ENCODE peak calls at places on chromosomes 5 and 9, in nine cellular contexts. A is DMS153, Q is fibroblast of gingiva, S is ELR, O is M059J, X is GM18507, I is stomach, E is bronchial epithelial cell, Z is NCI-H69. F is an unnamed sample.

GRCh38 chr9:93318441-93318840 is 133.0 kb upstream of the FAM120A start:
- DNase-seq in X (no peak), Z (no peak), A (no peak), Q (no peak), O (no peak), I (no peak), E (no peak), S (no peak), F (no peak)

GRCh38 chr5:93048858-93049257 is 532.2 kb downstream of the NR2F1-AS1 start:
- DNase-seq in Z (no peak), S (no peak), E (no peak), Q (no peak), O (no peak), A (no peak), X (no peak), I (no peak), F (no peak)

GRCh38 chr5:113057437-113058052 is 80.9 kb downstream of the DCP2 start:
- DNase-seq in A (no peak), O (no peak), E (no peak), Z (peak), X (no peak), I (no peak), S (no peak), Q (no peak), F (no peak)

GRCh38 chr5:34674226-34674625 is 18.1 kb downstream of the RAI14 start:
- DNase-seq in S (peak), E (peak), X (no peak), A (no peak), O (peak), I (no peak), Z (no peak), Q (peak), F (peak)

GRCh38 chr5:133731951-133732350 is 119.6 kb upstream of the FSTL4 start:
- DNase-seq in Q (no peak), I (no peak), O (no peak), E (no peak), Z (no peak), A (no peak), S (no peak), X (no peak), F (no peak)

GRCh38 chr9:132857031-132857430 is 21.1 kb downstream of the AK8 start:
- DNase-seq in S (no peak), Q (peak), O (no peak), Z (no peak), I (peak), X (no peak), A (no peak), E (no peak), F (peak)

GRCh38 chr5:111129938-111130337 is 37.8 kb downstream of the WDR36 start:
- DNase-seq in Q (peak), S (peak), A (no peak), X (no peak), I (no peak), O (peak), E (no peak), Z (no peak), F (no peak)

GRCh38 chr9:87834357-87834756 is 48.3 kb upstream of the SPATA31E1 start:
- DNase-seq in I (no peak), X (no peak), E (no peak), S (no peak), Q (no peak), Z (peak), A (no peak), O (no peak), F (no peak)

GRCh38 chr5:148937239-148937638 is 110.8 kb downstream of the ADRB2 start:
- DNase-seq in Z (no peak), A (no peak), I (no peak), S (peak), O (peak), X (no peak), E (peak), Q (no peak), F (no peak)

GRCh38 chr5:9451017-9451416 is 94.9 kb downstream of the SEMA5A start:
- DNase-seq in O (no peak), Z (no peak), I (no peak), Q (no peak), S (no peak), X (no peak), E (no peak), A (no peak), F (no peak)

GRCh38 chr9:84563691-84564090 is 105.8 kb upstream of the NTRK2 start:
- DNase-seq in X (no peak), O (no peak), A (no peak), S (no peak), Z (no peak), I (no peak), E (no peak), Q (no peak), F (no peak)

GRCh38 chr9:76846307-76846706 is 59.6 kb downstream of the PRUNE2 start:
- DNase-seq in Q (no peak), X (no peak), I (no peak), O (no peak), E (no peak), S (peak), A (no peak), Z (no peak), F (no peak)

GRCh38 chr9:72065076-72065475 is 4.7 kb upstream of the C9orf57 start:
- DNase-seq in S (no peak), A (no peak), E (peak), X (no peak), I (no peak), O (peak), Z (no peak), Q (no peak), F (no peak)

GRCh38 chr5:15375557-15375956 is 124.4 kb upstream of the FBXL7 start:
- DNase-seq in O (no peak), Z (no peak), E (no peak), Q (no peak), I (no peak), X (no peak), A (no peak), S (no peak), F (no peak)

GRCh38 chr9:132502480-132502879 is 79.9 kb upstream of the BARHL1 start:
- DNase-seq in I (no peak), O (no peak), X (no peak), A (no peak), S (no peak), Z (no peak), E (no peak), Q (no peak), F (no peak)

GRCh38 chr5:123371575-123372179 is 51.5 kb downstream of the CEP120 start:
- DNase-seq in O (peak), I (peak), Q (no peak), Z (peak), X (no peak), E (peak), S (peak), A (no peak), F (no peak)

GRCh38 chr5:123483446-123484077 is 28.4 kb upstream of the CSNK1G3 start:
- DNase-seq in Q (no peak), A (no peak), X (no peak), S (no peak), E (no peak), Z (no peak), O (no peak), I (no peak), F (no peak)

GRCh38 chr5:141373673-141374317 is at the start of gene PCDHGA6:
- DNase-seq in O (no peak), Q (no peak), I (no peak), X (no peak), S (peak), E (peak), A (no peak), Z (peak), F (no peak)

GRCh38 chr5:97142521-97143254 is at the start of gene LIX1:
- DNase-seq in E (peak), X (no peak), Q (peak), O (peak), I (no peak), S (peak), A (peak), Z (peak), F (peak)

F was measured in fibroblast of the conjunctiva.